ENCODE peak calls at places on chromosome 3, in eight cellular contexts. One of them, this sample, is unnamed.

GRCh38 chr3:136734382-136735070 is 17.7 kb downstream of the STAG1 start:
- DNase-seq in germinal center: peak
- DNase-seq in skeletal muscle cell: no peak
- DNase-seq in T-helper 9 cell: no peak
- DNase-seq in amniotic stem cell: no peak
- DNase-seq in pancreas: no peak
- DNase-seq in fibroblast of lung: no peak
- DNase-seq in left ventricle myocardium inferior: no peak
- DNase-seq in this sample: no peak

GRCh38 chr3:24110051-24110450 is 165.0 kb downstream of the NR1D2 start:
- DNase-seq in left ventricle myocardium inferior: no peak
- DNase-seq in T-helper 9 cell: no peak
- DNase-seq in fibroblast of lung: peak
- DNase-seq in skeletal muscle cell: no peak
- DNase-seq in germinal center: no peak
- DNase-seq in pancreas: no peak
- DNase-seq in amniotic stem cell: no peak
- DNase-seq in this sample: no peak

GRCh38 chr3:160106905-160107861 is 118.0 kb upstream of the C3orf80 start:
- DNase-seq in pancreas: peak
- DNase-seq in T-helper 9 cell: no peak
- DNase-seq in left ventricle myocardium inferior: no peak
- DNase-seq in skeletal muscle cell: no peak
- DNase-seq in germinal center: no peak
- DNase-seq in fibroblast of lung: no peak
- DNase-seq in amniotic stem cell: no peak
- DNase-seq in this sample: no peak

GRCh38 chr3:171261487-171261886 is 198.7 kb downstream of the TNIK start:
- DNase-seq in T-helper 9 cell: no peak
- DNase-seq in skeletal muscle cell: no peak
- DNase-seq in left ventricle myocardium inferior: no peak
- DNase-seq in germinal center: no peak
- DNase-seq in fibroblast of lung: no peak
- DNase-seq in pancreas: no peak
- DNase-seq in amniotic stem cell: no peak
- DNase-seq in this sample: no peak

GRCh38 chr3:74603292-74603691 is 11.2 kb downstream of the CNTN3 start:
- DNase-seq in pancreas: no peak
- DNase-seq in germinal center: no peak
- DNase-seq in skeletal muscle cell: no peak
- DNase-seq in T-helper 9 cell: no peak
- DNase-seq in fibroblast of lung: no peak
- DNase-seq in left ventricle myocardium inferior: no peak
- DNase-seq in amniotic stem cell: no peak
- DNase-seq in this sample: no peak

GRCh38 chr3:3800076-3800448 is 831 bp downstream of the LRRN1 start:
- DNase-seq in left ventricle myocardium inferior: no peak
- DNase-seq in germinal center: no peak
- DNase-seq in fibroblast of lung: no peak
- DNase-seq in amniotic stem cell: no peak
- DNase-seq in T-helper 9 cell: no peak
- DNase-seq in pancreas: peak
- DNase-seq in skeletal muscle cell: no peak
- DNase-seq in this sample: no peak

GRCh38 chr3:109899930-109900329 is 562.6 kb upstream of the DPPA4 start:
- DNase-seq in germinal center: no peak
- DNase-seq in T-helper 9 cell: no peak
- DNase-seq in left ventricle myocardium inferior: no peak
- DNase-seq in skeletal muscle cell: no peak
- DNase-seq in amniotic stem cell: no peak
- DNase-seq in fibroblast of lung: no peak
- DNase-seq in pancreas: no peak
- DNase-seq in this sample: no peak

GRCh38 chr3:197454014-197454413 is 101.8 kb downstream of the BDH1 start:
- DNase-seq in germinal center: no peak
- DNase-seq in amniotic stem cell: no peak
- DNase-seq in T-helper 9 cell: no peak
- DNase-seq in skeletal muscle cell: no peak
- DNase-seq in pancreas: no peak
- DNase-seq in left ventricle myocardium inferior: no peak
- DNase-seq in fibroblast of lung: peak
- DNase-seq in this sample: no peak

GRCh38 chr3:134294302-134294925 is 43.8 kb upstream of the RYK start:
- DNase-seq in T-helper 9 cell: peak
- DNase-seq in pancreas: no peak
- DNase-seq in germinal center: no peak
- DNase-seq in left ventricle myocardium inferior: no peak
- DNase-seq in amniotic stem cell: no peak
- DNase-seq in skeletal muscle cell: no peak
- DNase-seq in fibroblast of lung: no peak
- DNase-seq in this sample: peak

GRCh38 chr3:42872718-42873117 is 3.0 kb downstream of the CYP8B1 start:
- DNase-seq in amniotic stem cell: no peak
- DNase-seq in pancreas: no peak
- DNase-seq in T-helper 9 cell: no peak
- DNase-seq in left ventricle myocardium inferior: no peak
- DNase-seq in skeletal muscle cell: no peak
- DNase-seq in fibroblast of lung: no peak
- DNase-seq in germinal center: no peak
- DNase-seq in this sample: no peak

GRCh38 chr3:38488949-38489348 is 7.2 kb upstream of the EXOG start:
- DNase-seq in skeletal muscle cell: no peak
- DNase-seq in left ventricle myocardium inferior: no peak
- DNase-seq in fibroblast of lung: no peak
- DNase-seq in germinal center: no peak
- DNase-seq in amniotic stem cell: no peak
- DNase-seq in T-helper 9 cell: no peak
- DNase-seq in pancreas: no peak
- DNase-seq in this sample: no peak

GRCh38 chr3:120503727-120504616 is 53.2 kb upstream of the FSTL1 start:
- DNase-seq in fibroblast of lung: no peak
- DNase-seq in amniotic stem cell: no peak
- DNase-seq in skeletal muscle cell: no peak
- DNase-seq in left ventricle myocardium inferior: no peak
- DNase-seq in germinal center: no peak
- DNase-seq in pancreas: no peak
- DNase-seq in T-helper 9 cell: no peak
- DNase-seq in this sample: no peak

GRCh38 chr3:2807514-2807913 is 302.7 kb downstream of the IL5RA start:
- DNase-seq in fibroblast of lung: no peak
- DNase-seq in germinal center: no peak
- DNase-seq in left ventricle myocardium inferior: no peak
- DNase-seq in T-helper 9 cell: no peak
- DNase-seq in pancreas: no peak
- DNase-seq in amniotic stem cell: no peak
- DNase-seq in skeletal muscle cell: no peak
- DNase-seq in this sample: no peak

GRCh38 chr3:182618085-182618732 is 175.1 kb upstream of the ATP11B start:
- DNase-seq in amniotic stem cell: no peak
- DNase-seq in pancreas: no peak
- DNase-seq in T-helper 9 cell: no peak
- DNase-seq in skeletal muscle cell: no peak
- DNase-seq in fibroblast of lung: peak
- DNase-seq in germinal center: no peak
- DNase-seq in left ventricle myocardium inferior: no peak
- DNase-seq in this sample: no peak

GRCh38 chr3:159548675-159549335 is 439.8 kb upstream of the IL12A start:
- DNase-seq in amniotic stem cell: peak
- DNase-seq in T-helper 9 cell: no peak
- DNase-seq in pancreas: no peak
- DNase-seq in skeletal muscle cell: peak
- DNase-seq in fibroblast of lung: peak
- DNase-seq in germinal center: no peak
- DNase-seq in left ventricle myocardium inferior: no peak
- DNase-seq in this sample: no peak

GRCh38 chr3:195591220-195591619 is 7.5 kb upstream of the APOD start:
- DNase-seq in pancreas: no peak
- DNase-seq in fibroblast of lung: no peak
- DNase-seq in T-helper 9 cell: no peak
- DNase-seq in left ventricle myocardium inferior: no peak
- DNase-seq in germinal center: no peak
- DNase-seq in amniotic stem cell: no peak
- DNase-seq in skeletal muscle cell: no peak
- DNase-seq in this sample: no peak

GRCh38 chr3:111521881-111522280 is 20.1 kb upstream of the CD96 start:
- DNase-seq in T-helper 9 cell: no peak
- DNase-seq in fibroblast of lung: peak
- DNase-seq in germinal center: no peak
- DNase-seq in left ventricle myocardium inferior: no peak
- DNase-seq in pancreas: no peak
- DNase-seq in skeletal muscle cell: peak
- DNase-seq in amniotic stem cell: no peak
- DNase-seq in this sample: no peak

GRCh38 chr3:31427623-31428022 is 105.1 kb upstream of the STT3B start:
- DNase-seq in germinal center: no peak
- DNase-seq in T-helper 9 cell: no peak
- DNase-seq in skeletal muscle cell: no peak
- DNase-seq in amniotic stem cell: no peak
- DNase-seq in fibroblast of lung: no peak
- DNase-seq in left ventricle myocardium inferior: no peak
- DNase-seq in pancreas: no peak
- DNase-seq in this sample: no peak

GRCh38 chr3:134608023-134608758 is 42.6 kb downstream of the KY start:
- DNase-seq in T-helper 9 cell: no peak
- DNase-seq in amniotic stem cell: no peak
- DNase-seq in skeletal muscle cell: no peak
- DNase-seq in pancreas: no peak
- DNase-seq in fibroblast of lung: no peak
- DNase-seq in germinal center: no peak
- DNase-seq in left ventricle myocardium inferior: no peak
- DNase-seq in this sample: no peak

GRCh38 chr3:132788299-132788698 is 66.1 kb upstream of the NPHP3 start:
- DNase-seq in skeletal muscle cell: peak
- DNase-seq in pancreas: no peak
- DNase-seq in left ventricle myocardium inferior: no peak
- DNase-seq in germinal center: no peak
- DNase-seq in amniotic stem cell: no peak
- DNase-seq in fibroblast of lung: peak
- DNase-seq in T-helper 9 cell: no peak
- DNase-seq in this sample: no peak

GRCh38 chr3:112013058-112013783 is 14.5 kb downstream of the TAGLN3 start:
- DNase-seq in germinal center: peak
- DNase-seq in pancreas: peak
- DNase-seq in T-helper 9 cell: peak
- DNase-seq in skeletal muscle cell: peak
- DNase-seq in left ventricle myocardium inferior: peak
- DNase-seq in amniotic stem cell: peak
- DNase-seq in fibroblast of lung: peak
- DNase-seq in this sample: no peak

GRCh38 chr3:132405188-132405587 is 12.1 kb upstream of the DNAJC13 start:
- DNase-seq in pancreas: no peak
- DNase-seq in skeletal muscle cell: no peak
- DNase-seq in amniotic stem cell: no peak
- DNase-seq in germinal center: no peak
- DNase-seq in fibroblast of lung: peak
- DNase-seq in left ventricle myocardium inferior: no peak
- DNase-seq in T-helper 9 cell: no peak
- DNase-seq in this sample: no peak

GRCh38 chr3:179146911-179147570 is 1.1 kb upstream of the PIK3CA start:
- DNase-seq in germinal center: peak
- DNase-seq in fibroblast of lung: peak
- DNase-seq in pancreas: peak
- DNase-seq in skeletal muscle cell: peak
- DNase-seq in left ventricle myocardium inferior: no peak
- DNase-seq in T-helper 9 cell: no peak
- DNase-seq in amniotic stem cell: peak
- DNase-seq in this sample: peak

GRCh38 chr3:119350114-119350513 is 55.9 kb downstream of the ARHGAP31 start:
- DNase-seq in pancreas: no peak
- DNase-seq in fibroblast of lung: no peak
- DNase-seq in left ventricle myocardium inferior: no peak
- DNase-seq in amniotic stem cell: no peak
- DNase-seq in skeletal muscle cell: no peak
- DNase-seq in germinal center: no peak
- DNase-seq in T-helper 9 cell: no peak
- DNase-seq in this sample: no peak

GRCh38 chr3:172543419-172543818 is 20.2 kb upstream of the TNFSF10 start:
- DNase-seq in pancreas: no peak
- DNase-seq in skeletal muscle cell: no peak
- DNase-seq in germinal center: no peak
- DNase-seq in amniotic stem cell: no peak
- DNase-seq in fibroblast of lung: no peak
- DNase-seq in T-helper 9 cell: no peak
- DNase-seq in left ventricle myocardium inferior: no peak
- DNase-seq in this sample: no peak

GRCh38 chr3:104291437-104291851 is 1075.3 kb upstream of the ALCAM start:
- DNase-seq in T-helper 9 cell: no peak
- DNase-seq in pancreas: no peak
- DNase-seq in germinal center: no peak
- DNase-seq in left ventricle myocardium inferior: no peak
- DNase-seq in fibroblast of lung: peak
- DNase-seq in skeletal muscle cell: no peak
- DNase-seq in amniotic stem cell: no peak
- DNase-seq in this sample: no peak

GRCh38 chr3:125340121-125340520 is 35.0 kb downstream of the ZNF148 start:
- DNase-seq in T-helper 9 cell: no peak
- DNase-seq in germinal center: no peak
- DNase-seq in left ventricle myocardium inferior: no peak
- DNase-seq in amniotic stem cell: no peak
- DNase-seq in skeletal muscle cell: no peak
- DNase-seq in pancreas: no peak
- DNase-seq in fibroblast of lung: no peak
- DNase-seq in this sample: no peak

GRCh38 chr3:110420158-110420641 is 651.4 kb upstream of the NECTIN3 start:
- DNase-seq in fibroblast of lung: peak
- DNase-seq in left ventricle myocardium inferior: no peak
- DNase-seq in T-helper 9 cell: no peak
- DNase-seq in germinal center: no peak
- DNase-seq in pancreas: no peak
- DNase-seq in amniotic stem cell: peak
- DNase-seq in skeletal muscle cell: peak
- DNase-seq in this sample: no peak

GRCh38 chr3:121796970-121797369 is 37.9 kb downstream of the IQCB1 start:
- DNase-seq in pancreas: no peak
- DNase-seq in fibroblast of lung: no peak
- DNase-seq in T-helper 9 cell: no peak
- DNase-seq in left ventricle myocardium inferior: no peak
- DNase-seq in amniotic stem cell: no peak
- DNase-seq in germinal center: no peak
- DNase-seq in skeletal muscle cell: no peak
- DNase-seq in this sample: no peak

GRCh38 chr3:27279153-27279552 is 90.0 kb downstream of the NEK10 start:
- DNase-seq in pancreas: no peak
- DNase-seq in amniotic stem cell: no peak
- DNase-seq in T-helper 9 cell: no peak
- DNase-seq in fibroblast of lung: peak
- DNase-seq in germinal center: no peak
- DNase-seq in left ventricle myocardium inferior: no peak
- DNase-seq in skeletal muscle cell: no peak
- DNase-seq in this sample: no peak

GRCh38 chr3:108312656-108313055 is 16.3 kb downstream of the HHLA2 start:
- DNase-seq in pancreas: no peak
- DNase-seq in germinal center: no peak
- DNase-seq in fibroblast of lung: peak
- DNase-seq in T-helper 9 cell: no peak
- DNase-seq in amniotic stem cell: peak
- DNase-seq in skeletal muscle cell: peak
- DNase-seq in left ventricle myocardium inferior: no peak
- DNase-seq in this sample: no peak

GRCh38 chr3:37024092-37024491 is 30.8 kb downstream of the MLH1 start:
- DNase-seq in germinal center: peak
- DNase-seq in fibroblast of lung: peak
- DNase-seq in amniotic stem cell: no peak
- DNase-seq in skeletal muscle cell: no peak
- DNase-seq in T-helper 9 cell: no peak
- DNase-seq in left ventricle myocardium inferior: no peak
- DNase-seq in pancreas: no peak
- DNase-seq in this sample: no peak

GRCh38 chr3:61425356-61425755 is 136.0 kb upstream of the PTPRG start:
- DNase-seq in germinal center: no peak
- DNase-seq in amniotic stem cell: no peak
- DNase-seq in left ventricle myocardium inferior: no peak
- DNase-seq in fibroblast of lung: no peak
- DNase-seq in T-helper 9 cell: no peak
- DNase-seq in pancreas: no peak
- DNase-seq in skeletal muscle cell: no peak
- DNase-seq in this sample: no peak

This sample was measured in T-helper 2 cell.